ENCODE peak calls at places on chromosomes 11 and 22, in five cellular contexts. One of them, this sample, is unnamed.

GRCh38 chr22:22060200-22061084 is 77.9 kb upstream of the TOP3B start:
- DNase-seq in stimulated activated CD4-positive, alpha-beta T cell treated with anti-CD3 and anti-CD28 coated beads, TNF-alpha, amount 100 ng/mL, for 1 hour: no peak
- DNase-seq in lower leg skin: no peak
- DNase-seq in amygdala: no peak
- DNase-seq in retina: peak
- DNase-seq in this sample: no peak

GRCh38 chr11:86151188-86152005 is 82.5 kb upstream of the PICALM start:
- DNase-seq in retina: peak
- DNase-seq in stimulated activated CD4-positive, alpha-beta T cell treated with anti-CD3 and anti-CD28 coated beads, TNF-alpha, amount 100 ng/mL, for 1 hour: no peak
- DNase-seq in lower leg skin: no peak
- DNase-seq in amygdala: peak
- DNase-seq in this sample: no peak

GRCh38 chr11:113189909-113190667 is 124.3 kb upstream of the TTC12 start:
- DNase-seq in lower leg skin: peak
- DNase-seq in amygdala: no peak
- DNase-seq in stimulated activated CD4-positive, alpha-beta T cell treated with anti-CD3 and anti-CD28 coated beads, TNF-alpha, amount 100 ng/mL, for 1 hour: no peak
- DNase-seq in retina: no peak
- DNase-seq in this sample: no peak

GRCh38 chr22:38925571-38926041 is 31.8 kb upstream of the APOBEC3A start:
- DNase-seq in amygdala: no peak
- DNase-seq in stimulated activated CD4-positive, alpha-beta T cell treated with anti-CD3 and anti-CD28 coated beads, TNF-alpha, amount 100 ng/mL, for 1 hour: no peak
- DNase-seq in retina: no peak
- DNase-seq in lower leg skin: peak
- DNase-seq in this sample: no peak

GRCh38 chr11:19723572-19724342 is 11.1 kb downstream of the NAV2 start:
- DNase-seq in stimulated activated CD4-positive, alpha-beta T cell treated with anti-CD3 and anti-CD28 coated beads, TNF-alpha, amount 100 ng/mL, for 1 hour: peak
- DNase-seq in amygdala: no peak
- DNase-seq in retina: no peak
- DNase-seq in lower leg skin: peak
- DNase-seq in this sample: no peak

GRCh38 chr11:12100886-12101285 is 9.5 kb upstream of the MICAL2 start:
- DNase-seq in stimulated activated CD4-positive, alpha-beta T cell treated with anti-CD3 and anti-CD28 coated beads, TNF-alpha, amount 100 ng/mL, for 1 hour: no peak
- DNase-seq in lower leg skin: peak
- DNase-seq in retina: no peak
- DNase-seq in amygdala: peak
- DNase-seq in this sample: no peak

GRCh38 chr11:96486890-96487633 is 97.2 kb downstream of the JRKL start:
- DNase-seq in amygdala: no peak
- DNase-seq in lower leg skin: no peak
- DNase-seq in retina: no peak
- DNase-seq in stimulated activated CD4-positive, alpha-beta T cell treated with anti-CD3 and anti-CD28 coated beads, TNF-alpha, amount 100 ng/mL, for 1 hour: no peak
- DNase-seq in this sample: no peak

GRCh38 chr11:350723-351255 is 18.5 kb upstream of the B4GALNT4 start:
- DNase-seq in lower leg skin: no peak
- DNase-seq in stimulated activated CD4-positive, alpha-beta T cell treated with anti-CD3 and anti-CD28 coated beads, TNF-alpha, amount 100 ng/mL, for 1 hour: no peak
- DNase-seq in retina: no peak
- DNase-seq in amygdala: no peak
- DNase-seq in this sample: no peak

GRCh38 chr11:68377389-68377795 is 65.0 kb downstream of the LRP5 start:
- DNase-seq in amygdala: no peak
- DNase-seq in lower leg skin: no peak
- DNase-seq in retina: no peak
- DNase-seq in stimulated activated CD4-positive, alpha-beta T cell treated with anti-CD3 and anti-CD28 coated beads, TNF-alpha, amount 100 ng/mL, for 1 hour: no peak
- DNase-seq in this sample: no peak

GRCh38 chr11:28318861-28319260 is 210.7 kb downstream of the METTL15 start:
- DNase-seq in lower leg skin: no peak
- DNase-seq in amygdala: no peak
- DNase-seq in retina: no peak
- DNase-seq in stimulated activated CD4-positive, alpha-beta T cell treated with anti-CD3 and anti-CD28 coated beads, TNF-alpha, amount 100 ng/mL, for 1 hour: no peak
- DNase-seq in this sample: no peak

GRCh38 chr11:3879967-3880542 is 24.6 kb downstream of the STIM1 start:
- DNase-seq in stimulated activated CD4-positive, alpha-beta T cell treated with anti-CD3 and anti-CD28 coated beads, TNF-alpha, amount 100 ng/mL, for 1 hour: no peak
- DNase-seq in lower leg skin: no peak
- DNase-seq in amygdala: no peak
- DNase-seq in retina: no peak
- DNase-seq in this sample: no peak

GRCh38 chr11:61734767-61735166 is 17.7 kb upstream of the MYRF start:
- DNase-seq in amygdala: no peak
- DNase-seq in lower leg skin: no peak
- DNase-seq in stimulated activated CD4-positive, alpha-beta T cell treated with anti-CD3 and anti-CD28 coated beads, TNF-alpha, amount 100 ng/mL, for 1 hour: no peak
- DNase-seq in retina: no peak
- DNase-seq in this sample: no peak

GRCh38 chr22:20922141-20922751 is 5.0 kb downstream of the CRKL start:
- DNase-seq in amygdala: no peak
- DNase-seq in stimulated activated CD4-positive, alpha-beta T cell treated with anti-CD3 and anti-CD28 coated beads, TNF-alpha, amount 100 ng/mL, for 1 hour: no peak
- DNase-seq in lower leg skin: no peak
- DNase-seq in retina: no peak
- DNase-seq in this sample: no peak

GRCh38 chr11:28058333-28058732 is 49.6 kb downstream of the KIF18A start:
- DNase-seq in amygdala: no peak
- DNase-seq in retina: no peak
- DNase-seq in lower leg skin: no peak
- DNase-seq in stimulated activated CD4-positive, alpha-beta T cell treated with anti-CD3 and anti-CD28 coated beads, TNF-alpha, amount 100 ng/mL, for 1 hour: no peak
- DNase-seq in this sample: no peak

GRCh38 chr22:43381693-43382092 is 30.1 kb upstream of the MPPED1 start:
- DNase-seq in amygdala: no peak
- DNase-seq in lower leg skin: no peak
- DNase-seq in stimulated activated CD4-positive, alpha-beta T cell treated with anti-CD3 and anti-CD28 coated beads, TNF-alpha, amount 100 ng/mL, for 1 hour: no peak
- DNase-seq in retina: no peak
- DNase-seq in this sample: no peak

GRCh38 chr11:12126352-12127019 is 16.1 kb downstream of the MICAL2 start:
- DNase-seq in stimulated activated CD4-positive, alpha-beta T cell treated with anti-CD3 and anti-CD28 coated beads, TNF-alpha, amount 100 ng/mL, for 1 hour: no peak
- DNase-seq in lower leg skin: no peak
- DNase-seq in retina: no peak
- DNase-seq in amygdala: no peak
- DNase-seq in this sample: no peak

GRCh38 chr22:41300661-41301060 is 664 bp upstream of the ZC3H7B start:
- DNase-seq in lower leg skin: no peak
- DNase-seq in stimulated activated CD4-positive, alpha-beta T cell treated with anti-CD3 and anti-CD28 coated beads, TNF-alpha, amount 100 ng/mL, for 1 hour: no peak
- DNase-seq in retina: peak
- DNase-seq in amygdala: no peak
- DNase-seq in this sample: no peak

GRCh38 chr11:10155793-10156490 is 138.1 kb downstream of the SBF2 start:
- DNase-seq in lower leg skin: no peak
- DNase-seq in retina: no peak
- DNase-seq in amygdala: no peak
- DNase-seq in stimulated activated CD4-positive, alpha-beta T cell treated with anti-CD3 and anti-CD28 coated beads, TNF-alpha, amount 100 ng/mL, for 1 hour: no peak
- DNase-seq in this sample: no peak

GRCh38 chr22:30371321-30371720 is 14.5 kb downstream of the CCDC157 start:
- DNase-seq in lower leg skin: no peak
- DNase-seq in retina: no peak
- DNase-seq in amygdala: no peak
- DNase-seq in stimulated activated CD4-positive, alpha-beta T cell treated with anti-CD3 and anti-CD28 coated beads, TNF-alpha, amount 100 ng/mL, for 1 hour: no peak
- DNase-seq in this sample: no peak

GRCh38 chr22:41948142-41948541 is 1.2 kb upstream of the CENPM start:
- DNase-seq in stimulated activated CD4-positive, alpha-beta T cell treated with anti-CD3 and anti-CD28 coated beads, TNF-alpha, amount 100 ng/mL, for 1 hour: no peak
- DNase-seq in amygdala: no peak
- DNase-seq in retina: no peak
- DNase-seq in lower leg skin: no peak
- DNase-seq in this sample: no peak

GRCh38 chr11:17533341-17533740 is 10.9 kb downstream of the USH1C start:
- DNase-seq in stimulated activated CD4-positive, alpha-beta T cell treated with anti-CD3 and anti-CD28 coated beads, TNF-alpha, amount 100 ng/mL, for 1 hour: no peak
- DNase-seq in amygdala: no peak
- DNase-seq in retina: no peak
- DNase-seq in lower leg skin: no peak
- DNase-seq in this sample: no peak

GRCh38 chr11:35105319-35106063 is 33.5 kb upstream of the CD44 start:
- DNase-seq in amygdala: no peak
- DNase-seq in lower leg skin: no peak
- DNase-seq in retina: no peak
- DNase-seq in stimulated activated CD4-positive, alpha-beta T cell treated with anti-CD3 and anti-CD28 coated beads, TNF-alpha, amount 100 ng/mL, for 1 hour: no peak
- DNase-seq in this sample: no peak

GRCh38 chr11:112650568-112650967 is 310.7 kb upstream of the NCAM1 start:
- DNase-seq in lower leg skin: no peak
- DNase-seq in stimulated activated CD4-positive, alpha-beta T cell treated with anti-CD3 and anti-CD28 coated beads, TNF-alpha, amount 100 ng/mL, for 1 hour: no peak
- DNase-seq in retina: no peak
- DNase-seq in amygdala: no peak
- DNase-seq in this sample: no peak

GRCh38 chr11:129881570-129882170 is 13.7 kb downstream of the NFRKB start:
- DNase-seq in lower leg skin: no peak
- DNase-seq in amygdala: no peak
- DNase-seq in stimulated activated CD4-positive, alpha-beta T cell treated with anti-CD3 and anti-CD28 coated beads, TNF-alpha, amount 100 ng/mL, for 1 hour: no peak
- DNase-seq in retina: peak
- DNase-seq in this sample: no peak

GRCh38 chr11:114040706-114041211 is 18.8 kb upstream of the ZBTB16 start:
- DNase-seq in amygdala: no peak
- DNase-seq in stimulated activated CD4-positive, alpha-beta T cell treated with anti-CD3 and anti-CD28 coated beads, TNF-alpha, amount 100 ng/mL, for 1 hour: no peak
- DNase-seq in retina: no peak
- DNase-seq in lower leg skin: no peak
- DNase-seq in this sample: no peak

GRCh38 chr11:134950692-134951304 is 538.8 kb upstream of the B3GAT1 start:
- DNase-seq in retina: no peak
- DNase-seq in amygdala: no peak
- DNase-seq in stimulated activated CD4-positive, alpha-beta T cell treated with anti-CD3 and anti-CD28 coated beads, TNF-alpha, amount 100 ng/mL, for 1 hour: no peak
- DNase-seq in lower leg skin: peak
- DNase-seq in this sample: no peak

GRCh38 chr11:113113801-113114451 is 152.7 kb downstream of the NCAM1 start:
- DNase-seq in retina: peak
- DNase-seq in stimulated activated CD4-positive, alpha-beta T cell treated with anti-CD3 and anti-CD28 coated beads, TNF-alpha, amount 100 ng/mL, for 1 hour: no peak
- DNase-seq in lower leg skin: no peak
- DNase-seq in amygdala: no peak
- DNase-seq in this sample: no peak

GRCh38 chr11:47099213-47099917 is 77.3 kb downstream of the ARFGAP2 start:
- DNase-seq in retina: no peak
- DNase-seq in stimulated activated CD4-positive, alpha-beta T cell treated with anti-CD3 and anti-CD28 coated beads, TNF-alpha, amount 100 ng/mL, for 1 hour: no peak
- DNase-seq in lower leg skin: no peak
- DNase-seq in amygdala: no peak
- DNase-seq in this sample: no peak